ENCODE peak calls at places on chromosome 1, in five cellular contexts. D is H1, U is Calu3, G is lower lobe of right lung, J is AG09319. Q is an unnamed sample.

GRCh38 chr1:9843576-9843945 is 19.8 kb upstream of the CLSTN1 start:
- DNase-seq in J (no peak), U (no peak), G (peak), D (no peak), Q (no peak)

GRCh38 chr1:92411511-92411910 is 75.2 kb downstream of the GFI1 start:
- DNase-seq in D (no peak), U (no peak), J (peak), G (no peak), Q (no peak)

GRCh38 chr1:33220701-33221384 is 35.4 kb upstream of the ZNF362 start:
- DNase-seq in J (no peak), U (peak), G (peak), D (no peak), Q (no peak)

GRCh38 chr1:33634806-33635205 is 162.4 kb downstream of the ZSCAN20 start:
- DNase-seq in D (no peak), G (no peak), U (peak), J (no peak), Q (peak)

GRCh38 chr1:203295796-203296195 is 9.5 kb upstream of the BTG2 start:
- DNase-seq in J (no peak), G (no peak), U (no peak), D (no peak), Q (no peak)

GRCh38 chr1:117664314-117664713 is 58.5 kb downstream of the TENT5C start:
- DNase-seq in U (no peak), J (no peak), G (no peak), D (no peak), Q (no peak)

GRCh38 chr1:206982216-206982615 is 12.0 kb upstream of the FCAMR start:
- DNase-seq in U (peak), D (no peak), G (peak), J (no peak), Q (no peak)

GRCh38 chr1:24004132-24004531 is 24.0 kb upstream of the SRSF10 start:
- DNase-seq in D (no peak), J (no peak), G (no peak), U (no peak), Q (no peak)

GRCh38 chr1:213179784-213180183 is 128.7 kb downstream of the RPS6KC1 start:
- DNase-seq in G (no peak), J (no peak), U (no peak), D (no peak), Q (no peak)

GRCh38 chr1:156117414-156118174 is 3.1 kb downstream of the LMNA start:
- DNase-seq in G (no peak), J (no peak), D (no peak), U (no peak), Q (no peak)

GRCh38 chr1:84344286-84344685 is 42.8 kb downstream of the SAMD13 start:
- DNase-seq in D (no peak), G (peak), J (no peak), U (no peak), Q (no peak)

GRCh38 chr1:205435904-205436573 is 14.2 kb upstream of the LEMD1 start:
- DNase-seq in J (no peak), G (no peak), U (no peak), D (no peak), Q (no peak)

GRCh38 chr1:48061162-48062136 is 64.3 kb upstream of the TRABD2B start:
- DNase-seq in G (no peak), D (peak), U (peak), J (no peak), Q (peak)

GRCh38 chr1:151062738-151063371 is 2.7 kb downstream of the MLLT11 start:
- DNase-seq in G (no peak), D (no peak), U (no peak), J (peak), Q (no peak)

GRCh38 chr1:161389691-161390558 is 22.2 kb upstream of the CFAP126 start:
- DNase-seq in J (peak), U (peak), D (peak), G (peak), Q (no peak)

GRCh38 chr1:31183927-31184554 is 55.6 kb downstream of the NKAIN1 start:
- DNase-seq in G (no peak), U (peak), D (no peak), J (no peak), Q (peak)

GRCh38 chr1:226420860-226421259 is 13.0 kb upstream of the PARP1 start:
- DNase-seq in J (no peak), U (no peak), G (no peak), D (no peak), Q (no peak)

GRCh38 chr1:112954945-112955677 is 885 bp downstream of the SLC16A1 start:
- DNase-seq in D (peak), G (peak), U (peak), J (no peak), Q (peak)

GRCh38 chr1:234963904-234964702 is 164.5 kb downstream of the TOMM20 start:
- DNase-seq in U (no peak), D (no peak), G (no peak), J (no peak), Q (no peak)

GRCh38 chr1:234765672-234766071 is 155.7 kb upstream of the IRF2BP2 start:
- DNase-seq in D (no peak), J (no peak), U (no peak), G (no peak), Q (no peak)

GRCh38 chr1:46603481-46603857 is 599 bp downstream of the MKNK1 start:
- DNase-seq in J (no peak), D (no peak), G (no peak), U (no peak), Q (no peak)

GRCh38 chr1:181124206-181124825 is 35.8 kb downstream of the IER5 start:
- DNase-seq in U (no peak), D (no peak), G (no peak), J (no peak), Q (no peak)

GRCh38 chr1:62875676-62876075 is 91.7 kb downstream of the ATG4C start:
- DNase-seq in G (no peak), D (no peak), U (no peak), J (no peak), Q (no peak)

GRCh38 chr1:221809101-221810029 is 67.5 kb upstream of the DUSP10 start:
- DNase-seq in J (no peak), U (no peak), D (no peak), G (no peak), Q (no peak)

GRCh38 chr1:163588796-163589195 is 267.0 kb downstream of the NUF2 start:
- DNase-seq in D (no peak), J (no peak), U (no peak), G (no peak), Q (no peak)

GRCh38 chr1:204652556-204652955 is 33.0 kb downstream of the LRRN2 start:
- DNase-seq in J (no peak), U (no peak), G (no peak), D (no peak), Q (no peak)

GRCh38 chr1:6082430-6082971 is 36.8 kb downstream of the KCNAB2 start:
- DNase-seq in J (no peak), G (no peak), U (peak), D (no peak), Q (no peak)

GRCh38 chr1:202575906-202576653 is 134.2 kb downstream of the SYT2 start:
- DNase-seq in U (no peak), G (no peak), J (no peak), D (no peak), Q (no peak)

GRCh38 chr1:20717452-20718342 is at the start of gene KIF17:
- DNase-seq in U (peak), G (peak), D (no peak), J (peak), Q (no peak)

GRCh38 chr1:108009603-108010195 is 44.7 kb upstream of the VAV3 start:
- DNase-seq in G (no peak), J (no peak), U (no peak), D (no peak), Q (no peak)

GRCh38 chr1:179814513-179814838 is 63.1 kb downstream of the TOR1AIP2 start:
- DNase-seq in G (peak), J (no peak), U (no peak), D (no peak), Q (peak)

GRCh38 chr1:63721531-63722189 is 52.2 kb upstream of the ROR1 start:
- DNase-seq in D (no peak), G (no peak), U (no peak), J (no peak), Q (no peak)

Q was measured in iPS DF 6.9.